ENCODE peak calls at places on chromosomes 4 and X, in five cellular contexts. O, P, M, I and Z are unnamed samples. For H3K36me3, the result is how much of the 10 kb centered on the place peaks cover.

GRCh38 chr4:165011403-165011802 is 20.4 kb upstream of the TRIM60 start:
- DNase-seq in O (no peak), I (no peak), P (no peak), M (no peak), Z (no peak)

GRCh38 chrX:65595460-65595876 is 60.9 kb upstream of the LAS1L start:
- DNase-seq in O (peak), M (peak), P (peak), I (peak), Z (peak)

GRCh38 chrX:103520391-103520790 is 1.1 kb upstream of the RAB40A start:
- DNase-seq in I (no peak), M (no peak), P (no peak), O (no peak), Z (no peak)

GRCh38 chrX:46927718-46928117 is 15.5 kb downstream of the JADE3 start:
- DNase-seq in P (no peak), O (no peak), M (no peak), I (no peak), Z (no peak)

GRCh38 chr4:182343435-182343834 is 100.2 kb downstream of the TENM3 start:
- DNase-seq in M (no peak), P (no peak), O (no peak), I (no peak), Z (peak)

GRCh38 chr4:156422576-156422975 is 468.9 kb upstream of the CTSO start:
- DNase-seq in P (no peak), I (no peak), O (no peak), M (no peak), Z (no peak)

GRCh38 chrX:65300104-65300809 is 234.3 kb downstream of the LAS1L start:
- DNase-seq in M (peak), O (no peak), P (no peak), I (peak), Z (peak)

GRCh38 chrX:29496636-29497180 is 718.7 kb upstream of the MAGEB2 start:
- DNase-seq in I (no peak), M (no peak), O (no peak), P (no peak), Z (no peak)

GRCh38 chr4:19888587-19888986 is 363.1 kb upstream of the SLIT2 start:
- DNase-seq in M (no peak), I (no peak), O (no peak), P (peak), Z (peak)

GRCh38 chr4:1576961-1577814 is 106.9 kb downstream of the FAM53A start:
- DNase-seq in M (no peak), I (no peak), O (no peak), P (no peak), Z (no peak)

GRCh38 chr4:22237155-22237751 is 278.6 kb downstream of the ADGRA3 start:
- DNase-seq in O (no peak), I (peak), M (peak), P (peak), Z (peak)

GRCh38 chr4:162683659-162684370 is 482.9 kb downstream of the NAF1 start:
- DNase-seq in P (no peak), I (peak), O (no peak), M (no peak), Z (no peak)

GRCh38 chr4:9994246-9994847 is 26.9 kb downstream of the SLC2A9 start:
- DNase-seq in O (no peak), M (no peak), I (no peak), P (no peak), Z (no peak)
- H3K36me3 ChIP-seq in O (under half), M (under half), I (under half), P (under half), Z (under half)

GRCh38 chrX:67545772-67546495 is 2.1 kb downstream of the AR start:
- DNase-seq in P (no peak), I (no peak), O (no peak), M (no peak), Z (peak)

GRCh38 chrX:67544281-67544680 is 460 bp downstream of the AR start:
- DNase-seq in P (no peak), O (no peak), M (no peak), I (no peak), Z (peak)

GRCh38 chrX:67543818-67544217 is at the start of gene AR:
- DNase-seq in I (no peak), P (no peak), M (peak), O (no peak), Z (peak)

GRCh38 chrX:67546496-67547423 is 2.9 kb downstream of the AR start:
- DNase-seq in I (no peak), M (no peak), P (no peak), O (no peak), Z (peak)

DNA sequence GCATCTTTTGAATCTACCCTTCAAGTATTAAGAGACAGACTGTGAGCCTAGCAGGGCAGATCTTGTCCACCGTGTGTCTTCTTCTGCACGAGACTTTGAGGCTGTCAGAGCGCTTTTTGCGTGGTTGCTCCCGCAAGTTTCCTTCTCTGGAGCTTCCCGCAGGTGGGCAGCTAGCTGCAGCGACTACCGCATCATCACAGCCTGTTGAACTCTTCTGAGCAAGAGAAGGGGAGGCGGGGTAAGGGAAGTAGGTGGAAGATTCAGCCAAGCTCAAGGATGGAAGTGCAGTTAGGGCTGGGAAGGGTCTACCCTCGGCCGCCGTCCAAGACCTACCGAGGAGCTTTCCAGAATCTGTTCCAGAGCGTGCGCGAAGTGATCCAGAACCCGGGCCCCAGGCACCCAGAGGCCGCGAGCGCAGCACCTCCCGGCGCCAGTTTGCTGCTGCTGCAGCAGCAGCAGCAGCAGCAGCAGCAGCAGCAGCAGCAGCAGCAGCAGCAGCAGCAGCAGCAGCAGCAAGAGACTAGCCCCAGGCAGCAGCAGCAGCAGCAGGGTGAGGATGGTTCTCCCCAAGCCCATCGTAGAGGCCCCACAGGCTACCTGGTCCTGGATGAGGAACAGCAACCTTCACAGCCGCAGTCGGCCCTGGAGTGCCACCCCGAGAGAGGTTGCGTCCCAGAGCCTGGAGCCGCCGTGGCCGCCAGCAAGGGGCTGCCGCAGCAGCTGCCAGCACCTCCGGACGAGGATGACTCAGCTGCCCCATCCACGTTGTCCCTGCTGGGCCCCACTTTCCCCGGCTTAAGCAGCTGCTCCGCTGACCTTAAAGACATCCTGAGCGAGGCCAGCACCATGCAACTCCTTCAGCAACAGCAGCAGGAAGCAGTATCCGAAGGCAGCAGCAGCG is 1.3 kb downstream of the AR start:
- DNase-seq in M (no peak), I (no peak), O (no peak), P (no peak), Z (peak)
- H3K4me3 ChIP-seq in M (peak), I (no peak), O (no peak), P (no peak), Z (peak)

GRCh38 chrX:154374361-154375155 is at the start of gene FLNA:
- DNase-seq in P (no peak), I (no peak), M (no peak), O (no peak), Z (peak)
- TF ChIP-seq CREB1 in P (no peak), I (no peak), M (peak), O (no peak), Z (no peak)

GRCh38 chrX:9707306-9708015 is 58.2 kb downstream of the GPR143 start:
- DNase-seq in I (no peak), P (no peak), O (no peak), M (no peak), Z (peak)

GRCh38 chrX:9704876-9705465 is 60.7 kb downstream of the GPR143 start:
- DNase-seq in P (no peak), I (no peak), M (no peak), O (no peak), Z (no peak)

GRCh38 chrX:9708086-9708485 is 57.6 kb downstream of the GPR143 start:
- DNase-seq in M (no peak), P (no peak), O (no peak), I (no peak), Z (no peak)

GRCh38 chrX:9708923-9709553 is 56.6 kb downstream of the GPR143 start:
- DNase-seq in M (peak), I (peak), P (peak), O (peak), Z (peak)

GRCh38 chrX:9706426-9706825 is 59.2 kb downstream of the GPR143 start:
- DNase-seq in I (no peak), P (no peak), M (no peak), O (no peak), Z (no peak)
- H3K36me3 ChIP-seq in I (under half), P (under half), M (under half), O (under half), Z (under half)

GRCh38 chrX:33128048-33128805 is 83.1 kb downstream of the DMD start:
- DNase-seq in I (no peak), M (no peak), O (no peak), P (no peak), Z (no peak)
- H3K4me3 ChIP-seq in I (no peak), M (no peak), O (no peak), P (no peak), Z (no peak)

GRCh38 chr4:107993969-107994368 is 4.3 kb downstream of the HADH start:
- DNase-seq in I (no peak), P (no peak), O (peak), M (no peak), Z (no peak)

GRCh38 chr4:107997794-107998193 is 8.1 kb downstream of the HADH start:
- DNase-seq in M (no peak), P (no peak), O (no peak), I (no peak), Z (no peak)

GRCh38 chr4:107999932-108000539 is 10.3 kb downstream of the HADH start:
- DNase-seq in O (no peak), M (no peak), P (no peak), I (no peak), Z (no peak)

GRCh38 chr4:107994894-107995293 is 5.2 kb downstream of the HADH start:
- DNase-seq in I (no peak), M (no peak), P (no peak), O (no peak), Z (no peak)

GRCh38 chr4:107997001-107997788 is 7.5 kb downstream of the HADH start:
- DNase-seq in I (no peak), P (no peak), O (no peak), M (no peak), Z (no peak)
- TF ChIP-seq CREB1 in I (no peak), P (no peak), O (no peak), M (no peak), Z (no peak)

DNA sequence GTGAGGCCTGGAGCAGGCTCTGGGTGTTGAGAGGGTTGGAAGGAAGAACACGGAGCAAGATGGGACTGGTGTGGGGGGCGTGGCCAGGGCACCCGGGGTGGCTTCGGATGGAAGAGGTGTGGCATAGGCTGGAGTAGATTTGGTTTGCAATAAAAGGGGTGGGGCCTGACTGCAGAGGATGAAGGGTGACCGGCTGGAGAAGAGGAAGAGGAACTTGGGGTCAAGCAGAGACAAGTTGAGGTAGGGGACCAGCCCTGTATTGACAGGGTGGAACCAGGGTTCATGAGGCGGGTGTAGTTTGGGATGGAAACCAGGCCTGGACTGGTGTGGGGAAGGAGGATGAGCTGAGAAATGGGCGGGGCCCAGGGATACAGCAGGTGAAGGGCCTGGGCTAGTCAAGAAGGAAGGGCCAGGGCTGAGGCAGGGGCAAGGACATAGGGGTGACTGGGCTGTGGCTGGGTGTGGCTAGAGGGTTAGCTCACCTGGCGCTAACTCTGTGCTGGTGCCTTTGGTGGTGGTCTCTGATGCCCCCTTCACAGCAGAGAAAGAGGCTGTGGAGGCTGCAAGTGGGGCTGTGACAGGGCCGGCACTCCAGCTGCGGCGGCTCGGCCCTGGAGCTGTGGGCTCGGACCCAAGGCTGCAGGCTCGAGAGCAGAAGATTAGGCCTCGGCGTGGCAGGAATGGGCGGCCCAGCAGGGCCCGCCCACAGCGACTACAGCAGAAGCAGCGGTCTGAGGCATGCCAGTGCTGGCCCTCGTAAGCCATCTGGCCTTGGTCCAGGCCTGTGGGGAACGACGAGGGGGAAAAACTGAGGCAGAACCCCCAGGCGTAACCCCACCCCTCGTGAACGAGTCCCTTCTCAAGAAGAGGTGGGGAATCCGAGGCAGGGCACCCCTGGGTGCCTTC is 5.0 kb downstream of the PLP2 start:
- DNase-seq in O (no peak), M (no peak), P (no peak), I (no peak), Z (no peak)
- H3K36me3 ChIP-seq in O (under half), M (under half), P (half or more), I (under half), Z (under half)

GRCh38 chr4:170139764-170140163 is 50.0 kb upstream of the AADAT start:
- DNase-seq in I (no peak), O (no peak), M (no peak), P (no peak), Z (no peak)

GRCh38 chr4:170137466-170137865 is 47.7 kb upstream of the AADAT start:
- DNase-seq in I (no peak), O (no peak), P (no peak), M (no peak), Z (no peak)

GRCh38 chr4:170134821-170135220 is 45.1 kb upstream of the AADAT start:
- DNase-seq in I (no peak), M (no peak), O (no peak), P (no peak), Z (no peak)

GRCh38 chr4:170138580-170139194 is 48.9 kb upstream of the AADAT start:
- DNase-seq in P (peak), M (peak), O (peak), I (peak), Z (peak)
- H3K4me3 ChIP-seq in P (no peak), M (no peak), O (no peak), I (no peak), Z (no peak)

GRCh38 chr4:84683065-84683464 is 100.1 kb downstream of the CDS1 start:
- DNase-seq in O (no peak), I (no peak), P (no peak), M (no peak), Z (no peak)
- TF ChIP-seq CREB1 in O (no peak), I (no peak), P (no peak), M (no peak), Z (no peak)

DNA sequence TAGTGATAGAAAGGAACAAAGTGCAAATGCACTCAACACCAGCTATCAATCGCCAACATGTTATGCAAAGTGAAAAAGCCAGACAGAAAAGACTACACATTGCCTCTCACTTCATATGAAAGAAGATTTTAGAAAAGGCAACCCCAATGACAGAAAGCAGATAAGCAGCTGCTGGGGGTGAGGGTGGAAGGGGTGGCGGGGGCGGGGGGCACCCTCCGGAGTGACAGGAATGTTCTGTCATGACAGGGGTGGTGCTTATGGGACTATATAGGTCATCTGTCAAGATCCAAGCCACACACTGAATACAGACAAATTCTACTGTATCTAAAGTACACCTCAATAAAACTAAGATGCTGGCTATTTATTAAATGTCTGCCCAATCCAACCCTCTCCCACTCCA is 10.7 kb downstream of the WDR1 start:
- DNase-seq in P (no peak), M (no peak), I (no peak), O (no peak), Z (no peak)
- H3K36me3 ChIP-seq in P (half or more), M (under half), I (under half), O (half or more), Z (under half)